ENCODE peak calls at places on chromosomes 4 and X, in nine cellular contexts. F is GM23248, N is HCT116, R is neural progenitor cell, B is neuronal stem cell, G is mammary epithelial cell, A is breast epithelium, I is tibial artery, C is SK-N-SH. Z is an unnamed sample.

GRCh38 chr4:42638993-42639392 is 17.9 kb downstream of the ATP8A1 start:
- DNase-seq in F (no peak), C (no peak), I (no peak), B (no peak), G (no peak), A (no peak), R (no peak), N (no peak), Z (no peak)

GRCh38 chr4:137707626-137708025 is 175.3 kb upstream of the PCDH18 start:
- DNase-seq in C (no peak), B (no peak), R (no peak), N (no peak), G (peak; percentile 1), I (no peak), F (peak; percentile 65), A (no peak), Z (no peak)

GRCh38 chr4:166585491-166585890 is 648.8 kb downstream of the SPOCK3 start:
- DNase-seq in R (no peak), A (no peak), G (no peak), C (no peak), F (no peak), B (no peak), I (no peak), N (no peak), Z (no peak)

GRCh38 chrX:17082831-17083230 is 136.4 kb downstream of the REPS2 start:
- DNase-seq in F (peak; percentile 25), N (peak; percentile 0), A (no peak), G (peak; percentile 34), B (no peak), C (peak; percentile 37), I (no peak), R (peak; percentile 23), Z (no peak)

GRCh38 chrX:44400588-44400987 is 57.1 kb upstream of the EFHC2 start:
- DNase-seq in R (no peak), F (peak; percentile 92), I (no peak), A (no peak), C (no peak), B (no peak), G (peak; percentile 95), N (peak; percentile 64), Z (no peak)

GRCh38 chr4:176709417-176709816 is 83.3 kb downstream of the VEGFC start:
- DNase-seq in G (no peak), I (no peak), A (no peak), N (no peak), C (no peak), B (no peak), R (no peak), F (no peak), Z (no peak)

GRCh38 chr4:145719752-145720624 is 40.0 kb downstream of the C4orf51 start:
- DNase-seq in C (no peak), R (no peak), I (no peak), B (no peak), F (no peak), G (no peak), A (no peak), N (no peak), Z (no peak)

GRCh38 chr4:94634266-94634665 is 123.5 kb upstream of the BMPR1B start:
- DNase-seq in N (no peak), I (no peak), C (no peak), F (peak; percentile 67), R (no peak), B (no peak), G (no peak), A (no peak), Z (no peak)

GRCh38 chrX:120419465-120419864 is 49.6 kb downstream of the LAMP2 start:
- DNase-seq in N (no peak), C (no peak), B (no peak), R (no peak), F (no peak), G (no peak), I (no peak), A (no peak), Z (no peak)

GRCh38 chrX:72130156-72130761 is 1.5 kb downstream of the RTL5 start:
- DNase-seq in I (no peak), R (no peak), F (no peak), N (no peak), G (no peak), C (no peak), B (no peak), A (no peak), Z (no peak)

GRCh38 chr4:122652379-122652778 is 31.5 kb upstream of the IL21 start:
- DNase-seq in I (no peak), N (peak; percentile 60), A (no peak), B (no peak), F (peak; percentile 71), C (peak; percentile 33), R (peak; percentile 13), G (peak; percentile 30), Z (no peak)

DNA sequence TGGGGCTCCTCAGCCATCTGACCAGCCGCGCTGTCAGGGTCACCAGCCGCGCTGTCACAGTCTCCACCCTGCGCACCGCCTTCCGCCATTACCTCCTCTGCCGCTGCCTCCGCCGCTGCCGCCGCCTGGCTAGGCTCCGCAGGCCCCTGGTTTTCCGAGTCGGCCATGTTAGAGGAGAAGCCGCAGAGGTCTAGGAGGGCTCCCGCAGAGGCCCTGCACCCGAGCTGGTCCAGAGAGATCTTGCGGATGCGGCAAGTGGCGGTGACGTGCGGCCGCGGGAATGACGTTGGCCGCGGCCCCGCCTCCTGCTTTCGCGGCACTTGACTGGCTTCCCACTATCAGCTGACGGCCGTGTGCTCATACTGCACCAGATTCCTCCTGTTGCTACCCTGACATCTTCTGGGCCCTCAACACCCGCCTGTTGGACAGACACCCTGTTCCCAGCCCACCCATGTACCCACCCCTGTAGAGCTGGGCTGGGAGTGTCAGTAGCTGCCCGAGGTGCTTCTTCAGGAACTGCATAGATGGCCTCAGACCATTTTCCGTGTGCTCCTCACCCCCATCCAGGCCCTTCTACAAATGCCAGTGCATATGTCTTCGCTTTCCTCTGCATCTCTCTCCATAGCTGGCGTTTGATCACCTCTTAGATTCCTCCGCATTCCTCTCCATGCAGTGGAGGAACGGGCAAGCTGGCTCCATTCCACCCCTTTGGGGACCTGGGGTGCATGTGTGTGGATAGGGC is at the start of gene NAP1L5:
- DNase-seq in C (peak; percentile 76), F (peak; percentile 80), G (peak; percentile 32), B (no peak), A (no peak), I (peak; percentile 88), R (peak; percentile 50), N (peak; percentile 13), Z (peak; percentile 84)
- H3K27ac ChIP-seq in C (peak within 1 kb of the TSS; percentile 18), F (peak within 1 kb of the TSS; percentile 23), G (peak within 1 kb of the TSS; percentile 33), B (no peak within 1 kb of the TSS), A (peak within 1 kb of the TSS; percentile 67), I (peak within 1 kb of the TSS; percentile 83), R (no peak within 1 kb of the TSS), N (no peak within 1 kb of the TSS), Z (peak within 1 kb of the TSS; percentile 90)

DNA sequence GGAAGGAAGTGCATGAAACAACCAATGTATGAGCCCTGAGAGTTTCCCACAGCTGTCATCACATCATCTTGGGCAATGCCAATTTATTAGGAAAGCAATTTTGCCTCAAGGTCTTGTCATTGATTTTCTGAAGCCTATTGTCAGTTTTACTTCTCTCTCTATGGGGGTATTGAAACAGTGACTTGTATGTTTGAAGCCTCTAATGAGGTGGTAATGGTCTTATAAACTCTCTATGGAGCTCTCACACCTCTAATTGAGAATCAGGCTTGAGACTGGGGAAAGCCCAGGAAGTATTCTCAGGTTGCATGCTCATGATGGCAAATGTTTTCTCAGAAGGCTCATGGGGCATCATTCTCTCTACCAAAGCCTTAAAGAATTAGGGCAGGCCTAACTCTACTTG is 308.2 kb upstream of the EMCN start:
- DNase-seq in F (no peak), N (no peak), C (no peak), A (no peak), G (no peak), I (no peak), R (no peak), B (no peak), Z (no peak)
- H3K27ac ChIP-seq in F (no peak overlapping the region), N (no peak overlapping the region), C (no peak overlapping the region), A (no peak overlapping the region), G (no peak overlapping the region), I (no peak overlapping the region), R (no peak overlapping the region), B (no peak overlapping the region), Z (no peak overlapping the region)

GRCh38 chrX:57285001-57285400 is 1.5 kb upstream of the FAAH2 start:
- DNase-seq in C (no peak), A (no peak), F (no peak), I (no peak), R (no peak), G (no peak), B (no peak), N (no peak), Z (no peak)

GRCh38 chrX:57282568-57282967 is 3.9 kb upstream of the FAAH2 start:
- DNase-seq in G (no peak), A (no peak), N (no peak), R (no peak), I (no peak), B (no peak), F (no peak), C (no peak), Z (no peak)

GRCh38 chrX:57289089-57289488 is 2.6 kb downstream of the FAAH2 start:
- DNase-seq in A (no peak), G (peak; percentile 1), F (no peak), N (no peak), C (no peak), R (no peak), B (no peak), I (no peak), Z (no peak)

DNA sequence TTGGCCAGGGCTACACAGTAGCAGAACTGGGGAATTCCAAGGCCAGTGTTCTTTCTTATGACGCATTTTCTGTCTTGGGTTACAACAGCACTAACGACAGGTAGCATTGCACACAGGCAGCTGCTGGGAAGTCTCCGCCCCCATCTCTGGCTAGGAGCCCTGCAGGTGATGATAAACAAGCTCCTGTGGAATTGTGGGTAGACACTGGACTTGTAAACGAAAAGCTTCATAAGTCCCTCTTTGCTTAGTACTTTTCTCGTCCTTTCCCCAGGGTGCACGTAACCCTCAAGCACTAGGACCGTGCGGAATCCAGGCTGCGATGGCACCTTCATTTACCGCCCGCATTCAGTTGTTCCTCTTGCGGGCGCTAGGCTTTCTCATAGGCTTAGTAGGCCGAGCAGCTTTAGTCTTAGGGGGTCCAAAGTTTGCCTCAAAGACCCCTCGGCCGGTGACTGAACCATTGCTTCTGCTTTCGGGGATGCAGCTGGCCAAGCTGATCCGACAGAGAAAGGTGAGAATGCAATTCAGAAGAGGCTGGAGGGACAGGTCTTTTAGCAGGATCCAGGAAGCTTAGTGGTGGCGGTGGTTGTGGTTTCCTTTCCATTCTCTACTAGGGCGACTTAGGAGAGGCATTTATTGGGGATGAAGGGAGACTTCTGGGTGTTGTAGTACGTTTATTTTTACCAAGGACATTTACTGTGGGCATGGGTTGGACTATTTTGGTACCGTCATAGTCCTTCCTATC is at the start of gene FAAH2:
- DNase-seq in A (peak; percentile 57), N (peak; percentile 90), B (no peak), G (peak; percentile 86), C (no peak), R (peak; percentile 73), I (no peak), F (no peak), Z (no peak)
- H3K27ac ChIP-seq in A (peak within 1 kb of the TSS; percentile 86), N (peak within 1 kb of the TSS; percentile 80), B (no peak within 1 kb of the TSS), G (no peak within 1 kb of the TSS), C (no peak within 1 kb of the TSS), R (no peak within 1 kb of the TSS), I (no peak within 1 kb of the TSS), F (no peak within 1 kb of the TSS), Z (no peak within 1 kb of the TSS)

DNA sequence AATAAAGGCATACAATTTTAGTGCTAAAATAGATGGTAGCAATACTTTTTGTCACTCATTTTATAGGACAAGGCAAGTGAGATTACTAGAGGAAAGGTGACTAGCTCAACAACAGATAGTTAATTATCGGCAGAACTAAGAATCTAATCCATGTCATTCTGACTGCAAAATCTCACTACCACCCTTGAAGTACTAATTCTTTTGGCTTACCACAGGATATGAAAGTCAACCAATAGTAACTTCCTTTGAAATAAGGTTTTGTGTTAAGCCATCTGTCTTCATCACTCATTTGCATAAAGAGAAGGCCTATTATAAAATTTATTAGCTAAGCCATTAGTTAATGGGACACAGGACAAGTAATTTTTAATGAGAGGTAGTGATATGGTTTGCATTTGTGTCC is 25.3 kb upstream of the ZMAT1 start:
- DNase-seq in R (no peak), C (no peak), I (no peak), B (no peak), F (no peak), A (no peak), N (no peak), G (no peak), Z (no peak)
- H3K27ac ChIP-seq in R (no peak overlapping the region), C (no peak overlapping the region), I (no peak overlapping the region), B (no peak overlapping the region), F (no peak overlapping the region), A (no peak overlapping the region), N (no peak overlapping the region), G (no peak overlapping the region), Z (no peak overlapping the region)